ENCODE peak calls at places on chromosomes 12 and 14, in six cellular contexts. One of them, this sample, is unnamed.

GRCh38 chr12:31322651-31323248 is 3.2 kb downstream of the SINHCAF start:
- DNase-seq in H1: peak; percentile 17
- DNase-seq in mesenchymal stem cell: peak; percentile 70
- DNase-seq in neuronal stem cell: peak; percentile 21
- DNase-seq in mesendoderm: peak; percentile 77
- DNase-seq in IMR-90: peak; percentile 59
- DNase-seq in this sample: no peak

GRCh38 chr12:19410639-19411184 is 28.6 kb upstream of the AEBP2 start:
- DNase-seq in H1: no peak
- DNase-seq in IMR-90: no peak
- DNase-seq in neuronal stem cell: no peak
- DNase-seq in mesenchymal stem cell: no peak
- DNase-seq in mesendoderm: no peak
- DNase-seq in this sample: no peak

GRCh38 chr12:32107376-32108267 is 975 bp downstream of the BICD1 start:
- DNase-seq in mesendoderm: peak; percentile 74
- DNase-seq in neuronal stem cell: peak; percentile 26
- DNase-seq in H1: no peak
- DNase-seq in mesenchymal stem cell: peak; percentile 70
- DNase-seq in IMR-90: peak; percentile 80
- DNase-seq in this sample: no peak

GRCh38 chr12:116962197-116962596 is 51.4 kb downstream of the FBXW8 start:
- DNase-seq in mesenchymal stem cell: no peak
- DNase-seq in mesendoderm: no peak
- DNase-seq in IMR-90: no peak
- DNase-seq in H1: no peak
- DNase-seq in neuronal stem cell: no peak
- DNase-seq in this sample: no peak

GRCh38 chr12:107396991-107397390 is 288.6 kb upstream of the PWP1 start:
- DNase-seq in IMR-90: no peak
- DNase-seq in neuronal stem cell: no peak
- DNase-seq in mesenchymal stem cell: no peak
- DNase-seq in mesendoderm: no peak
- DNase-seq in H1: no peak
- DNase-seq in this sample: no peak

GRCh38 chr14:77903233-77903632 is 103.3 kb downstream of the ADCK1 start:
- DNase-seq in mesendoderm: no peak
- DNase-seq in neuronal stem cell: no peak
- DNase-seq in H1: no peak
- DNase-seq in IMR-90: no peak
- DNase-seq in mesenchymal stem cell: no peak
- DNase-seq in this sample: no peak

GRCh38 chr12:1993871-1994371 is 10.3 kb downstream of the DCP1B start:
- DNase-seq in mesendoderm: no peak
- DNase-seq in neuronal stem cell: no peak
- DNase-seq in H1: no peak
- DNase-seq in mesenchymal stem cell: peak; percentile 95
- DNase-seq in IMR-90: peak; percentile 95
- DNase-seq in this sample: no peak

GRCh38 chr12:119989619-119990381 is 764 bp downstream of the BICDL1 start:
- DNase-seq in neuronal stem cell: peak; percentile 84
- DNase-seq in IMR-90: peak; percentile 64
- DNase-seq in H1: peak; percentile 95
- DNase-seq in mesenchymal stem cell: peak; percentile 72
- DNase-seq in mesendoderm: peak; percentile 83
- DNase-seq in this sample: peak; percentile 86

GRCh38 chr12:87618199-87618598 is 411.0 kb downstream of the C12orf50 start:
- DNase-seq in mesendoderm: no peak
- DNase-seq in mesenchymal stem cell: no peak
- DNase-seq in IMR-90: no peak
- DNase-seq in neuronal stem cell: no peak
- DNase-seq in H1: no peak
- DNase-seq in this sample: no peak

GRCh38 chr14:32710351-32711102 is 228.2 kb upstream of the NPAS3 start:
- DNase-seq in mesenchymal stem cell: no peak
- DNase-seq in IMR-90: peak; percentile 49
- DNase-seq in mesendoderm: no peak
- DNase-seq in H1: no peak
- DNase-seq in neuronal stem cell: no peak
- DNase-seq in this sample: no peak

DNA sequence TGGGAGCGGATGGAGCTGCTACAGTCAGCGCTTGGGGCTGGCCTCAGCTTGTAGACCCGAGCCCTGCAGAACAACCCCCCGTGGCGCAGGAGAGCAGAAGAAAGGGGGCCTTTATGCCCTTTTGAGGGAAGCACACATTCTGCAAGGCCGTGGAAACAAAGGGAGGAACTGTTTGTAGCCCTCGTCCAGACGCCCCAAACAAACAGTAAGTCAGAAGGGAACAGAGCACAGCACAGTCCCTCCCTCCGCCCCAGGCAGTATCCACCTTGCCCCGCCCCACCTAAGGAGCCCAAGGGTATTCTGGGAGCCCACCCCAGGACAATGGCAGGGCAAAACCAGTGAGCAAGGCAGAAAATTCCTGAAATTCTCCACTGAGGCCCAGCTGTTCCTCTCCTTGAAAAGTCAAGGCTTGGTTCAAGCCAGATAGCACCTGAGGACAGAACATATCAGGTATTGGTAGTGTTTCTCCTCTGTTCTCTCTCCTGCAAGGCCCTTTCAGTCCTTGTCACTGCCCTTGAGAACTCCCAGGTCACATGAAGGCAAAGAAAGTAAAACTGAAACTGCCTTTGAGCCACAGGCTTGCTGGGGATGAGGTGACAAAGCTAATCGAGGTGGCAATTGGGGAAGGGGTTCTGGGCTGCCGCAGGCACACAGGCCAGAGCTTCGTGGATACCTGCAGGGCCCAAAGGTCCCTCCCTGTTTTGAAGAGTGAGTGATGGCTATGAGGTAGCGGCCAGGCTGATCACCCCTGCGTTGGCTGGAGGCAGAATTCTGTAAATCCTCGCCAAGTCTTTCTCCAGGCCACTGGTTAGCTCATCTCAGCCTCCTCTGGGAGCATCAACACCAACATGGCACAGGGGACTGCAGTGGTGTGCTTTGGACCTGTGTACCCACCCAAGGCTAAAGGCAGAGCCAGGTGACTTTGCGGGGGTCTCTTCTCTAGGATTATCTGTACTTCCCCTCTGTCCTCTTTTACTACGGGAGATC is 499 bp downstream of the DGLUCY start:
- DNase-seq in IMR-90: peak; percentile 43
- DNase-seq in mesenchymal stem cell: peak; percentile 81
- DNase-seq in neuronal stem cell: peak; percentile 92
- DNase-seq in mesendoderm: peak; percentile 97
- DNase-seq in H1: peak; percentile 88
- DNase-seq in this sample: peak; percentile 93
- H3K18ac ChIP-seq in IMR-90: peak overlapping the region; percentile 59
- H3K18ac ChIP-seq in mesenchymal stem cell: peak overlapping the region; percentile 84
- H3K18ac ChIP-seq in neuronal stem cell: peak overlapping the region; percentile 90
- H3K18ac ChIP-seq in mesendoderm: peak overlapping the region; percentile 19
- H3K18ac ChIP-seq in H1: peak overlapping the region; percentile 98
- H3K18ac ChIP-seq in this sample: peak overlapping the region; percentile 93

DNA sequence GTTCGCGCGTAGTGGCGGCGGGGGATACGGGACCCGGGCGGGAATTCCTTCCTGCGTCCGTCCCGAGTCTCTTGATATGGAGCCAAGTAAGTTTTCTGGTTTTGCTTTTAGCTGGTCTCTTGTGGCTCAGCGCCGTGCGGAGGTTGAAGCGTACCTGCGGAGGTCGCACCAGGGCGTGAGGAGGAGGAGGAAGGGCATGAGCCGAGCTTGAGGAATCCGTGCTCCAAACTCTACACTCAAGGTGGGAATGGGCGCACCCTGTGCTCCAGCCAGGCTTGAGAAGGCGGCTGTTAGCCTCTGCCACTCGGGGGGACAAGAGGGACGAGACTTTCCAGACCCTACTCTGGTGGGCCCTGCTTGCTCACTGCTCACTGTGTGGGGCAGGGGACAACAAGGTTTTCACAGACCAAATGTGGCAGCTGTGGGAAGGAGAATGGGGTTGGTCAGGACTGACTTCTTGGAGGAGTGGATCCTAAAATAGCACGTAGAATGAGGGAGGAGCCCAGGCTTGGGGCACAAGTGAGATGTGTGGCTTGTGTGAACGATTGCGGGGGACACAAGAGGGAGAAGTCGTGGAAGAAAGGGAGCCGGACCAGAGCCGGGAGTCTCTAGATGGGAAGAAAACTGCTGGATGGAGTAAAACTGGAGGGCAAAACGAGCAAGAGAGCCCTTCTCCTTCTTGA is 606 bp downstream of the ATG101 start:
- DNase-seq in neuronal stem cell: no peak
- DNase-seq in mesenchymal stem cell: peak; percentile 59
- DNase-seq in H1: no peak
- DNase-seq in mesendoderm: peak; percentile 34
- DNase-seq in IMR-90: no peak
- DNase-seq in this sample: no peak
- H3K18ac ChIP-seq in neuronal stem cell: peak overlapping the region; percentile 76
- H3K18ac ChIP-seq in mesenchymal stem cell: peak overlapping the region; percentile 76
- H3K18ac ChIP-seq in H1: no peak overlapping the region
- H3K18ac ChIP-seq in mesendoderm: peak overlapping the region; percentile 3
- H3K18ac ChIP-seq in IMR-90: peak overlapping the region; percentile 31
- H3K18ac ChIP-seq in this sample: peak overlapping the region; percentile 27

GRCh38 chr14:61837336-61838229 is 75.4 kb downstream of the SNAPC1 start:
- DNase-seq in H1: peak; percentile 86
- DNase-seq in mesendoderm: peak; percentile 77
- DNase-seq in IMR-90: peak; percentile 80
- DNase-seq in neuronal stem cell: peak; percentile 70
- DNase-seq in mesenchymal stem cell: peak; percentile 76
- DNase-seq in this sample: peak; percentile 73
- H3K18ac ChIP-seq in H1: no peak overlapping the region
- H3K18ac ChIP-seq in mesendoderm: no peak overlapping the region
- H3K18ac ChIP-seq in IMR-90: no peak overlapping the region
- H3K18ac ChIP-seq in neuronal stem cell: no peak overlapping the region
- H3K18ac ChIP-seq in mesenchymal stem cell: no peak overlapping the region
- H3K18ac ChIP-seq in this sample: no peak overlapping the region

GRCh38 chr12:54358620-54358944 is 5.7 kb downstream of the GPR84 start:
- DNase-seq in IMR-90: no peak
- DNase-seq in neuronal stem cell: peak; percentile 29
- DNase-seq in H1: no peak
- DNase-seq in mesenchymal stem cell: peak; percentile 66
- DNase-seq in mesendoderm: no peak
- DNase-seq in this sample: no peak
- H3K18ac ChIP-seq in IMR-90: peak overlapping the region; percentile 87
- H3K18ac ChIP-seq in neuronal stem cell: peak overlapping the region; percentile 48
- H3K18ac ChIP-seq in H1: peak overlapping the region; percentile 93
- H3K18ac ChIP-seq in mesenchymal stem cell: peak overlapping the region; percentile 100
- H3K18ac ChIP-seq in mesendoderm: peak overlapping the region; percentile 51
- H3K18ac ChIP-seq in this sample: peak overlapping the region; percentile 15

GRCh38 chr12:6944381-6945186 is 762 bp downstream of the C12orf57 start:
- DNase-seq in mesenchymal stem cell: peak; percentile 95
- DNase-seq in mesendoderm: peak; percentile 97
- DNase-seq in H1: no peak
- DNase-seq in neuronal stem cell: peak; percentile 86
- DNase-seq in IMR-90: peak; percentile 92
- DNase-seq in this sample: peak; percentile 95
- H3K18ac ChIP-seq in mesenchymal stem cell: peak overlapping the region; percentile 44
- H3K18ac ChIP-seq in mesendoderm: peak overlapping the region; percentile 2
- H3K18ac ChIP-seq in H1: peak overlapping the region; percentile 99
- H3K18ac ChIP-seq in neuronal stem cell: peak overlapping the region; percentile 97
- H3K18ac ChIP-seq in IMR-90: peak overlapping the region; percentile 30
- H3K18ac ChIP-seq in this sample: peak overlapping the region; percentile 98

GRCh38 chr12:104533134-104533533 is 76.4 kb downstream of the CHST11 start:
- DNase-seq in mesenchymal stem cell: no peak
- DNase-seq in IMR-90: no peak
- DNase-seq in neuronal stem cell: no peak
- DNase-seq in mesendoderm: no peak
- DNase-seq in H1: no peak
- DNase-seq in this sample: no peak

GRCh38 chr12:104535383-104535782 is 78.6 kb downstream of the CHST11 start:
- DNase-seq in mesendoderm: peak; percentile 52
- DNase-seq in IMR-90: peak; percentile 11
- DNase-seq in H1: no peak
- DNase-seq in neuronal stem cell: no peak
- DNase-seq in mesenchymal stem cell: no peak
- DNase-seq in this sample: no peak

GRCh38 chr12:104536841-104537240 is 80.1 kb downstream of the CHST11 start:
- DNase-seq in mesendoderm: no peak
- DNase-seq in mesenchymal stem cell: no peak
- DNase-seq in H1: no peak
- DNase-seq in IMR-90: no peak
- DNase-seq in neuronal stem cell: no peak
- DNase-seq in this sample: no peak

GRCh38 chr12:104534162-104534856 is 77.6 kb downstream of the CHST11 start:
- DNase-seq in H1: no peak
- DNase-seq in mesenchymal stem cell: no peak
- DNase-seq in neuronal stem cell: no peak
- DNase-seq in IMR-90: no peak
- DNase-seq in mesendoderm: no peak
- DNase-seq in this sample: no peak

DNA sequence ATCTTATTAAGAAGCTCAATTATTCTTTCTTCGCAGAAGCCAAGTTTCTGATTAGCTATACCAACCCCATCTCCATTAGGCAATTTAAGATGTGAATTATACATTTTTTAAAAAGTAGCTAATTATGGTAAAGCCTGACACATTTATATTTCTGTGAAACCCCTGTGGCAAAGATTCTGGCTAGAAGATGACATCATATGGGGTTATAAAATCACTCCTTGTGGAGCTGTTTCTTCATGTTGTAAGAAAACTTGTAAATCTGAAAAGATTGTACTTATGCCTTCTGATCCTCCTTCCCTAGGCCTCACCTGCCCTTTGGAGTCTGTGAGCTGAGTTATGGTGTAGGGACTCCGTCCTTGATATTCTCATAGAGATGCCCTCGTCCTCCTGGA is 78.1 kb downstream of the CHST11 start:
- DNase-seq in mesenchymal stem cell: no peak
- DNase-seq in neuronal stem cell: no peak
- DNase-seq in IMR-90: no peak
- DNase-seq in mesendoderm: no peak
- DNase-seq in H1: no peak
- DNase-seq in this sample: no peak
- H3K18ac ChIP-seq in mesenchymal stem cell: no peak overlapping the region
- H3K18ac ChIP-seq in neuronal stem cell: no peak overlapping the region
- H3K18ac ChIP-seq in IMR-90: no peak overlapping the region
- H3K18ac ChIP-seq in mesendoderm: no peak overlapping the region
- H3K18ac ChIP-seq in H1: no peak overlapping the region
- H3K18ac ChIP-seq in this sample: no peak overlapping the region

DNA sequence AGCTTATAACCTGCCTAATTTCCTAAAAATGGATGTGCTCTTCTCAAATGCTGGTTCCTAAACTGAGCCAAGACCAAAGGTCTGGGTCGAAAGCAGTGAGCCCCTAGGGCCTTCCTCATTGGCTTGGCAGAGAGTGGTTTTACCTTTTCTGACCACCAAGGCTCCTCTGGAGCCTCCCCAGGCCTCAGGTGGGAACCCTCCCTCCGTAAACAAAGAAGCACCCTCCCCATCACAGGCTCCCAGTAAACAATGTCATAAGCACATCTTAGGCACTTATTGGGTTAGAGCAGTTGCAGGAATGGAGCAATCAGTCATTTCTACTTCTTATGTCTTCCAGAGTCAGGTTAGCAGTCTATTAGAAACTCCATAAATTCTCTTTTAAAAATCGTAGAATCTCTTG is 6.0 kb downstream of the CHPT1 start:
- DNase-seq in mesendoderm: peak; percentile 42
- DNase-seq in neuronal stem cell: no peak
- DNase-seq in H1: no peak
- DNase-seq in IMR-90: no peak
- DNase-seq in mesenchymal stem cell: no peak
- DNase-seq in this sample: no peak
- H3K18ac ChIP-seq in mesendoderm: no peak overlapping the region
- H3K18ac ChIP-seq in neuronal stem cell: no peak overlapping the region
- H3K18ac ChIP-seq in H1: no peak overlapping the region
- H3K18ac ChIP-seq in IMR-90: no peak overlapping the region
- H3K18ac ChIP-seq in mesenchymal stem cell: no peak overlapping the region
- H3K18ac ChIP-seq in this sample: no peak overlapping the region